ENCODE peak calls at places on chromosomes 6 and 20, in ten cellular contexts. I is psoas muscle, S is left lung, V is astrocyte, C is HCT116, R is ascending aorta, X is mammary epithelial cell, F is fibroblast of lung, U is sigmoid colon, Z is adrenal gland. M is an unnamed sample. For H3K4me1, the result is how much of the 10 kb centered on the place peaks cover.

GRCh38 chr20:5969348-5969935 is 19.0 kb downstream of the MCM8 start:
- DNase-seq in F (no peak), C (no peak), V (no peak), I (no peak), U (no peak), R (no peak), X (no peak), S (no peak), Z (no peak), M (no peak)

GRCh38 chr20:47576516-47577033 is 74.9 kb downstream of the NCOA3 start:
- DNase-seq in F (peak), C (peak), I (peak), X (peak), S (no peak), R (peak), V (peak), U (peak), Z (peak), M (peak)

GRCh38 chr20:58150772-58151171 is 77.7 kb downstream of the ANKRD60 start:
- DNase-seq in C (no peak), I (no peak), X (no peak), U (no peak), S (no peak), F (no peak), R (no peak), Z (no peak), V (no peak), M (peak)

GRCh38 chr6:113128020-113128419 is 729.1 kb upstream of the MARCKS start:
- DNase-seq in X (no peak), S (no peak), I (no peak), U (no peak), Z (no peak), V (no peak), R (no peak), C (no peak), F (no peak), M (no peak)

GRCh38 chr6:148518371-148519156 is 175.9 kb downstream of the SASH1 start:
- DNase-seq in C (no peak), F (no peak), Z (no peak), X (no peak), I (peak), V (no peak), S (no peak), U (peak), R (peak), M (no peak)

GRCh38 chr6:107488875-107489635 is 862 bp upstream of the SOBP start:
- DNase-seq in V (no peak), F (no peak), Z (peak), C (no peak), S (peak), R (peak), U (peak), I (peak), X (peak), M (peak)

GRCh38 chr6:71584712-71585436 is 296.3 kb downstream of the OGFRL1 start:
- DNase-seq in Z (no peak), C (no peak), U (no peak), F (no peak), S (peak), V (no peak), X (no peak), R (no peak), I (peak), M (peak)

GRCh38 chr20:48783533-48784272 is 44.1 kb downstream of the PREX1 start:
- DNase-seq in U (no peak), Z (no peak), C (no peak), R (no peak), F (peak), I (no peak), X (no peak), S (no peak), V (no peak), M (no peak)

GRCh38 chr6:66883453-66883852 is 1176.4 kb upstream of the EYS start:
- DNase-seq in S (no peak), R (no peak), I (no peak), C (no peak), V (no peak), F (no peak), X (no peak), U (no peak), Z (no peak), M (no peak)

GRCh38 chr6:95091823-95092436 is 485.4 kb upstream of the MANEA start:
- DNase-seq in V (peak), Z (no peak), I (no peak), U (no peak), R (no peak), S (no peak), F (peak), X (peak), C (peak), M (no peak)

GRCh38 chr6:112284603-112285002 is 30.2 kb upstream of the LAMA4 start:
- DNase-seq in S (no peak), C (no peak), U (no peak), X (no peak), I (no peak), F (no peak), V (no peak), Z (no peak), R (no peak), M (no peak)

GRCh38 chr6:25056130-25056529 is 120.4 kb upstream of the RIPOR2 start:
- DNase-seq in S (no peak), C (no peak), F (no peak), I (no peak), R (no peak), Z (no peak), U (no peak), V (no peak), X (no peak), M (no peak)

GRCh38 chr6:114419175-114419574 is 76.4 kb upstream of the HS3ST5 start:
- DNase-seq in C (no peak), X (no peak), R (no peak), S (no peak), Z (no peak), U (no peak), V (peak), I (no peak), F (peak), M (no peak)

GRCh38 chr6:95693108-95693507 is 115.8 kb downstream of the MANEA start:
- DNase-seq in V (no peak), F (no peak), C (no peak), U (no peak), S (no peak), Z (no peak), I (no peak), R (no peak), X (no peak), M (no peak)

GRCh38 chr6:146741609-146742008 is 142.8 kb downstream of the ADGB start:
- DNase-seq in S (no peak), C (no peak), Z (no peak), R (no peak), F (peak), I (no peak), U (no peak), V (peak), X (no peak), M (no peak)

GRCh38 chr6:21265264-21266044 is 328.1 kb upstream of the SOX4 start:
- DNase-seq in C (no peak), U (no peak), F (peak), R (no peak), V (peak), X (peak), S (no peak), I (no peak), Z (no peak), M (no peak)

DNA sequence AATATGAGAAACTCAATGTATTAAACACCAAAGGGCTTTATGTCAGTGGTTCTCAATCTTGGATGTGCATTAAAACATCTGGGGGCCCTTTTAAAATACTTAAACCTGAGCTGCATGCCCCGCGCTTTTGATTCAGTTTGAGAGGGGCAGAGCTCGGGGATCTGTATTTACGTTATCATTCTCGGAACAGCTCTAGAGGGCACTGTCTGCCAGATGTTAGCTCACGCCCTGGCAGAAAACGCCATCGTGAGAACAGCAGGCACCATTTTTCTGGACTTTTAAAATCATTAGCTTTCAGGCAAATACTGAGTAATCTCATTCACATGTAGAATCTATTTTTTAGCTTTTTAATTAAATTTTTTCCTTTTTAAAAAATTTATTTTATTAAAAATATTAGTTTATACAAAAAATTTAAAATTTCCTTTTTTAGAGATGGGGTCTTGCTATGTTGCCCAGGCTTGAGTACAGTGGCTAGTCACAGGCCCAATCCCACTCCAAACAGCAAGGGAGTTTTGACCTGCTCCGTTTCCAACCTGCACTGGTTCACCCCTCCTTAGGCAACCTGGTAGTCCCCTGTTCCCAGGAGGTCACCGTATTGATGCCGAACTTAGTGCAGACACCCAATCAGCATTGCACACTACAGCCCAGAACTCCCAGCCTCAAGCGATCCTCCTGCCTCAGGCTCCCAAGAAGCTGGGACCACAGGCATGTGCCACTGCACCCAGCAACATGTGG is 30.0 kb upstream of the ZNF133 start:
- DNase-seq in R (no peak), I (no peak), U (no peak), X (no peak), S (no peak), C (no peak), F (no peak), V (no peak), Z (peak), M (no peak)
- TF ChIP-seq CTCF in R (no peak), I (no peak), U (no peak), X (no peak), S (no peak), C (no peak), F (no peak), V (no peak), Z (no peak), M (no peak)

DNA sequence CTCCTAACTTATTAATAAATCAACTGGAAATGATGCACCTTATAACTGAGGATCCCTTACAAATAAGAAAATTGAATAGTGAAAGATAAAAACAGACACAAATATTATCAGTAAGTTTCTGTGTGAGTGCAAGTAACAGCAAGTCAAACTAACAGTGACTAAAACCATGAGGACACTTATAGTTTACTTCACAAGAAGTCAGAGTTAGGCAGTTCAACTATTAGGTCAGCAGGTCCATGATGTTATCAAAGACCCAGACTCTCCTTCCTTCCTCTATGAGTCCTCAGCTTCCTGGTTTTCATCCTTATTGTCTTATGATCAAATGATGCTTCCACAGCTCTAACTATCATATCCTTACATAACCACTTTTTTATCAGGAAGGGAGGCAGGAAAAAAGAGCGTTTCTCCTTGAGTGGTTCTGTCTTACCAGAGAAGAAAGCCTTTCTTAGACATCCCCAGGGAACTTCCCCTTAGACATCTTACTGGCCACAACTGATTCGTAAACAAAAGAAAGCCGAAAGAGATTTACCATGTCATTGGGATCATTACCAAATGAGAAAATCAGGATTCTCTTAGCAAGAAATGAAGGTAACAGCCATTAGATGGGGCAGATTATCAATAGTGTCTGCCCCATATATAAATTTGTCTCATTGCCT is 114.3 kb upstream of the LRFN2 start:
- DNase-seq in S (no peak), R (no peak), I (no peak), Z (no peak), X (no peak), C (no peak), V (no peak), U (no peak), F (no peak), M (no peak)
- H3K4me1 ChIP-seq in S (under half), R (under half), I (under half), Z (under half), X (under half), C (under half), V (under half), U (under half), F (under half), M (under half)

DNA sequence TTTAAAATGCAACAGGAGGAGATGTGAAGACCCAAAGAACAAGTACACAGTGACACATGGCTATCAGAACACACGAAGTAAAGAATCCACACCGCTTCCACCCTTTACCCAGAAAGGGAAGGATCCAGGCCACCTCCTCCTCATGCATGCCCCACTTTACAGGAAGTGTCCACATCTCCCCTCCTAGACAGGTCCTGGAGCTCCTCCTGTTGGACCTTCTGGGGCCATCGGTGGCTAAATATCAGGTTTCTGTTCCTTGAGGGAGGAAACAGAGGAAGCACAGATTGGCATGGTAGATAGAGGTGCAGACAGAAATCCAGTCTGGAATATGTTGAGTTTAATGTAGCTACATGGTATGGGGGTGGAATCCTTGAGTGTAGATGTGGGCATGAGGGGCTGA is 10.9 kb downstream of the NINL start:
- DNase-seq in F (peak), V (peak), Z (no peak), C (no peak), I (no peak), U (no peak), R (no peak), X (no peak), S (no peak), M (no peak)
- TF ChIP-seq CTCF in F (peak), V (no peak), Z (no peak), C (peak), I (no peak), U (no peak), R (no peak), X (no peak), S (no peak), M (no peak)

DNA sequence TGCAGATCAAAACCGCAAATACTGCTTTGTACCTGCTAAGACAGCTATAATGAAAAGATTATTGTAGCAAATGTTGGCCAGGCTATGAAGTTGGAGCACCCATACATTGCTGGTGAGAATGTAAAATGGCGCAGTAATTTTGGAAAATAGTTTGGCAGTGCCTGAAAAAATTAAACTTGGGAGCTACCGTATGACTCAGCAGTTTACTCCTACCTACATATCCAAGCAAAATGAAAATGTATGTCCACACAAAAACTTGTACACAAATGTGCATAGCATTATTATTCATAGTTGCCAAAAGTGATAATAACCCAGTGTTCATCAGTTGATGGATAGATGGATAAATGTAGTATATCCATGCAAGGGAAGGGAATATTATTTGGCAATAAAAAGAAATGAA is 13.3 kb downstream of the DSTN start:
- DNase-seq in C (no peak), S (no peak), I (no peak), U (no peak), Z (no peak), R (no peak), F (no peak), V (no peak), X (peak), M (no peak)
- H3K4me1 ChIP-seq in C (under half), S (under half), I (under half), U (under half), Z (under half), R (half or more), F (under half), V (under half), X (under half), M (under half)

DNA sequence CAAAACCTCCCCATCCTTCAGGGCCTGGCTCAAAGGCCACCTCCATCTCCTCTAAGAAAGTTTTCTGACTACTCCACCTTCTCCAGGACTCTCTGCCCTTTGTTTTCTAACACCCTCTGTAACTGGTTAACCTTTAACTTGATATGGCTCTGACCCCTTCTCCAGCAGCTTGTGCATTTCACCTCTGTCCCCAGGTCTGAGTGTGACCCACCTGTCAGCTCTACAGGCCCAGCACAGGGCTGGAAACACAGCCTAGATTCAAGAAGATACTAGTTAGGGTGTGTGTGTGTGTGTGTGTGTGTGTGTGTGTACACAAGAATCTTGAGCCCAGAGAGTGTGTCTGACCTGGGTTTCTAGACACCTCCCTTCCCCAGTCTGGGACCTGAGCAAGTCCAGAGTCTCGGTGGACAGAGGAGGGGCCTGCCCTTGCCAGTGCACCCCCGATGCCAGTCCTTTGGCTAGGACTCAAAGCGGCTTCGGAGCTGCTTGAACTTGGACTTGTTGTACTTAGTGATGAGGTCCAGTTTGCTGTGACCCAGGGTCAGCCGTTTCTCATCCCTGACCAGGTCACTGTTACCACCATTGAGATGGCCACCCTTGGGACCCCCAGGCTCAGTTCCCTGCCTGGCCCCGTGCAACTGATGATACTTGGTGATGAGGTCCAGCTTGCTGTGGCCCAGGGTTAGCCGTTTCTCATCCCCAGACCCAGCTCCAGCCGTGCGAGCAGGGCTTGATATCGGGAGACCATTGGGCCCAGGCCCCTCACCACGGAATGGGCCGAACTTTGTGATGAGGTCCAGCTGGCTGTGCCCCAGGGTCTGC is 1.7 kb upstream of the EIF6 start:
- DNase-seq in U (no peak), X (no peak), Z (no peak), S (no peak), C (no peak), V (no peak), F (no peak), I (no peak), R (no peak), M (no peak)
- TF ChIP-seq CTCF in U (no peak), X (no peak), Z (no peak), S (no peak), C (no peak), V (no peak), F (no peak), I (no peak), R (no peak), M (no peak)

M was measured in kidney.